ENCODE peak calls at places on chromosomes 13 and 19, in ten cellular contexts. W is HTR-8/SVneo, C is globus pallidus, X is neural crest cell, S is GOT3, B is NCI-H1105 treated with DMSO at 0.1 percent for 48 hours, U is NCI-H1048, Q is ureter, G is Kasumi-1, F is H4. Y is an unnamed sample.

GRCh38 chr13:107753748-107754147 is 461.6 kb downstream of the LIG4 start:
- DNase-seq in B (no peak), U (no peak), Q (no peak), C (no peak), F (no peak), S (no peak), G (no peak), W (no peak), X (no peak), Y (no peak)

GRCh38 chr13:55439450-55439849 is 1701.3 kb upstream of the PRR20A start:
- DNase-seq in G (no peak), C (no peak), S (no peak), U (no peak), W (no peak), F (no peak), B (no peak), X (no peak), Q (no peak), Y (no peak)

GRCh38 chr19:31882709-31883108 is 462.7 kb upstream of the ZNF507 start:
- DNase-seq in Q (no peak), B (no peak), W (no peak), X (no peak), F (no peak), C (no peak), S (no peak), U (no peak), G (no peak), Y (no peak)

GRCh38 chr19:35641515-35642151 is at the start of gene ETV2:
- DNase-seq in F (no peak), X (peak; percentile 18), B (no peak), W (no peak), S (no peak), Q (no peak), G (no peak), C (no peak), U (no peak), Y (no peak)

GRCh38 chr13:113220877-113221276 is 11.5 kb downstream of the CUL4A start:
- DNase-seq in S (no peak), U (no peak), W (no peak), C (no peak), X (no peak), B (no peak), G (no peak), Q (no peak), F (no peak), Y (no peak)

GRCh38 chr13:40061466-40062450 is 406.3 kb downstream of the COG6 start:
- DNase-seq in C (no peak), G (no peak), W (no peak), S (no peak), Q (no peak), U (no peak), B (peak; percentile 15), X (no peak), F (no peak), Y (no peak)

GRCh38 chr13:19818223-19818842 is 35.6 kb upstream of the PSPC1 start:
- DNase-seq in C (no peak), S (no peak), F (no peak), B (no peak), G (no peak), U (peak; percentile 18), W (no peak), Q (peak; percentile 52), X (peak; percentile 59), Y (no peak)

GRCh38 chr13:42168497-42168896 is 103.5 kb upstream of the AKAP11 start:
- DNase-seq in S (no peak), B (no peak), F (no peak), W (no peak), G (no peak), C (no peak), X (no peak), U (no peak), Q (no peak), Y (no peak)

GRCh38 chr13:43026262-43026661 is 2.9 kb downstream of the DNAJC15 start:
- DNase-seq in W (no peak), Q (no peak), U (no peak), S (no peak), C (no peak), F (no peak), B (no peak), X (no peak), G (no peak), Y (no peak)

GRCh38 chr13:106755542-106755941 is 187.6 kb upstream of the ARGLU1 start:
- DNase-seq in Q (no peak), U (no peak), W (no peak), X (no peak), F (no peak), S (no peak), G (no peak), C (no peak), B (no peak), Y (no peak)

GRCh38 chr19:42081584-42082258 is 5.8 kb downstream of the ZNF574 start:
- DNase-seq in G (peak; percentile 69), Q (no peak), B (no peak), U (no peak), C (no peak), W (peak; percentile 50), S (no peak), X (no peak), F (peak; percentile 37), Y (no peak)

GRCh38 chr19:48961051-48961649 is 4.0 kb upstream of the FTL start:
- DNase-seq in Q (no peak), S (no peak), U (no peak), W (no peak), C (no peak), B (no peak), X (no peak), F (no peak), G (no peak), Y (no peak)

GRCh38 chr13:20567881-20568528 is 1.0 kb downstream of the IFT88 start:
- DNase-seq in X (no peak), F (no peak), U (no peak), C (no peak), G (no peak), Q (no peak), S (no peak), W (no peak), B (no peak), Y (no peak)

GRCh38 chr19:39937792-39938191 is 3.4 kb upstream of the FCGBP start:
- DNase-seq in S (no peak), C (no peak), F (no peak), U (no peak), X (no peak), W (no peak), G (peak; percentile 21), Q (no peak), B (no peak), Y (no peak)

GRCh38 chr19:35779033-35779432 is 3.7 kb downstream of the ARHGAP33 start:
- DNase-seq in G (no peak), C (no peak), Q (no peak), F (no peak), B (no peak), U (no peak), W (no peak), X (no peak), S (no peak), Y (no peak)

GRCh38 chr13:105368781-105369180 is 1166.7 kb downstream of the EFNB2 start:
- DNase-seq in F (no peak), W (no peak), S (no peak), X (no peak), C (no peak), Q (no peak), G (no peak), U (no peak), B (no peak), Y (no peak)

GRCh38 chr19:35355851-35356460 is 2.3 kb upstream of the FFAR3 start:
- DNase-seq in B (no peak), F (peak; percentile 25), U (no peak), W (no peak), C (no peak), Q (no peak), S (no peak), X (no peak), G (no peak), Y (no peak)

GRCh38 chr13:61413572-61413971 is 2.1 kb downstream of the PCDH20 start:
- DNase-seq in G (no peak), S (no peak), X (no peak), C (no peak), U (no peak), F (no peak), Q (no peak), W (no peak), B (peak; percentile 24), Y (no peak)

GRCh38 chr13:30830638-30830965 is 75.5 kb upstream of the MEDAG start:
- DNase-seq in G (no peak), C (no peak), S (no peak), U (no peak), B (no peak), X (no peak), Q (no peak), W (no peak), F (no peak), Y (no peak)

GRCh38 chr19:48826606-48827020 is 9.7 kb downstream of the HSD17B14 start:
- DNase-seq in F (no peak), C (no peak), U (no peak), W (no peak), Q (no peak), B (no peak), G (no peak), X (no peak), S (no peak), Y (no peak)

GRCh38 chr13:46613409-46614049 is 60.6 kb downstream of the LRCH1 start:
- DNase-seq in U (no peak), C (no peak), W (no peak), S (no peak), X (no peak), G (no peak), B (no peak), Q (no peak), F (no peak), Y (no peak)

GRCh38 chr19:6103217-6103644 is 7.1 kb downstream of the RFX2 start:
- DNase-seq in F (no peak), G (no peak), X (no peak), S (peak; percentile 62), W (no peak), C (no peak), Q (peak; percentile 90), B (no peak), U (no peak), Y (no peak)

GRCh38 chr13:111060237-111060919 is 54.7 kb upstream of the ARHGEF7 start:
- DNase-seq in X (no peak), C (no peak), G (no peak), W (no peak), U (no peak), Q (no peak), F (no peak), S (no peak), B (no peak), Y (no peak)

Y was measured in NCI-H1436 treated with DMSO at 0.1 percent for 48 hours.